ENCODE peak calls at places on chromosomes 12 and 14, in five cellular contexts. B is stomach, V is gastrocnemius medialis, H is tibial nerve, R is prostate gland. U is an unnamed sample.
A peak's percentile ranks its signal among the peaks of the same experiment; 100 is the strongest.

GRCh38 chr12:69163681-69164362 is 75.5 kb upstream of the CPSF6 start:
- DNase-seq in B (no peak), V (no peak), H (no peak), R (no peak), U (no peak)

GRCh38 chr12:69464433-69464832 is 5.8 kb upstream of the FRS2 start:
- DNase-seq in B (no peak), V (no peak), H (no peak), R (no peak), U (no peak)

GRCh38 chr12:8644345-8645248 is 18.0 kb downstream of the MFAP5 start:
- DNase-seq in B (no peak), V (no peak), H (no peak), R (no peak), U (no peak)

GRCh38 chr12:108033091-108033490 is 96.0 kb upstream of the WSCD2 start:
- DNase-seq in B (no peak), V (no peak), H (no peak), R (no peak), U (no peak)

GRCh38 chr12:67559751-67560150 is 88.8 kb upstream of the DYRK2 start:
- DNase-seq in B (no peak), V (no peak), H (no peak), R (no peak), U (no peak)

GRCh38 chr12:116172224-116172849 is 105.2 kb downstream of the MED13L start:
- DNase-seq in B (no peak), V (no peak), H (no peak), R (no peak), U (no peak)

GRCh38 chr14:39266589-39266870 is 32.8 kb downstream of the MIA2 start:
- DNase-seq in B (peak; percentile 90), V (no peak), H (peak; percentile 18), R (peak; percentile 52), U (peak; percentile 59)

GRCh38 chr14:97031530-97031929 is 234.3 kb downstream of the VRK1 start:
- DNase-seq in B (no peak), V (no peak), H (no peak), R (no peak), U (no peak)

GRCh38 chr12:113480336-113480688 is 8.6 kb upstream of the LHX5 start:
- DNase-seq in B (no peak), V (no peak), H (no peak), R (no peak), U (no peak)

GRCh38 chr12:81668475-81668874 is 90.7 kb downstream of the PPFIA2 start:
- DNase-seq in B (no peak), V (no peak), H (no peak), R (no peak), U (no peak)

GRCh38 chr12:124532331-124532750 is 35.1 kb downstream of the NCOR2 start:
- DNase-seq in B (no peak), V (no peak), H (no peak), R (no peak), U (peak; percentile 25)

GRCh38 chr14:101320386-101320785 is 240.9 kb upstream of the DIO3 start:
- DNase-seq in B (no peak), V (no peak), H (no peak), R (peak; percentile 29), U (no peak)

GRCh38 chr14:64801800-64802199 is 77.9 kb downstream of the SPTB start:
- DNase-seq in B (no peak), V (no peak), H (no peak), R (no peak), U (no peak)

GRCh38 chr14:102644523-102644922 is 52.1 kb downstream of the RCOR1 start:
- DNase-seq in B (no peak), V (no peak), H (no peak), R (no peak), U (no peak)

GRCh38 chr12:76143343-76144252 is 59.1 kb upstream of the NAP1L1 start:
- DNase-seq in B (no peak), V (no peak), H (no peak), R (no peak), U (no peak)

GRCh38 chr14:67526676-67527459 is 6.2 kb upstream of the PLEKHH1 start:
- DNase-seq in B (peak; percentile 42), V (peak; percentile 33), H (no peak), R (peak; percentile 39), U (no peak)

GRCh38 chr14:104604461-104605449 is at the start of gene TMEM179:
- DNase-seq in B (no peak), V (no peak), H (no peak), R (no peak), U (peak; percentile 26)

GRCh38 chr12:58034311-58034710 is 92.9 kb downstream of the ATP23 start:
- DNase-seq in B (no peak), V (no peak), H (no peak), R (no peak), U (no peak)

GRCh38 chr14:104420990-104421389 is 158.6 kb upstream of the C14orf180 start:
- DNase-seq in B (no peak), V (no peak), H (no peak), R (no peak), U (no peak)

GRCh38 chr12:53173085-53173715 is 7.3 kb upstream of the ZNF740 start:
- DNase-seq in B (no peak), V (no peak), H (no peak), R (no peak), U (no peak)

GRCh38 chr12:49121047-49121696 is 10.0 kb downstream of the TUBA1B start:
- DNase-seq in B (peak; percentile 45), V (peak; percentile 45), H (no peak), R (peak; percentile 36), U (no peak)

GRCh38 chr12:122282066-122282465 is 15.8 kb upstream of the VPS33A start:
- DNase-seq in B (no peak), V (peak; percentile 27), H (no peak), R (no peak), U (no peak)

GRCh38 chr12:6285063-6285477 is 25.4 kb upstream of the PLEKHG6 start:
- DNase-seq in B (peak; percentile 69), V (peak; percentile 53), H (no peak), R (peak; percentile 58), U (peak; percentile 69)

GRCh38 chr14:52244997-52245396 is 22.5 kb upstream of the PTGDR start:
- DNase-seq in B (no peak), V (no peak), H (no peak), R (no peak), U (no peak)

GRCh38 chr14:52175982-52176502 is 91.5 kb upstream of the PTGDR start:
- DNase-seq in B (no peak), V (peak; percentile 15), H (no peak), R (no peak), U (no peak)

GRCh38 chr12:64882687-64883086 is 58.2 kb downstream of the TBC1D30 start:
- DNase-seq in B (no peak), V (no peak), H (no peak), R (no peak), U (no peak)

GRCh38 chr12:79514730-79515525 is 175.8 kb downstream of the PAWR start:
- DNase-seq in B (no peak), V (no peak), H (no peak), R (no peak), U (no peak)

GRCh38 chr14:39426605-39427004 is 5.6 kb downstream of the FBXO33 start:
- DNase-seq in B (no peak), V (no peak), H (no peak), R (no peak), U (no peak)

GRCh38 chr14:57209561-57209960 is 59.1 kb downstream of the EXOC5 start:
- DNase-seq in B (no peak), V (no peak), H (no peak), R (no peak), U (no peak)

GRCh38 chr12:109743076-109743910 is 29.7 kb downstream of the FAM222A start:
- DNase-seq in B (peak; percentile 17), V (peak; percentile 4), H (peak; percentile 7), R (no peak), U (peak; percentile 13)

GRCh38 chr14:75978249-75978731 is 3.5 kb downstream of the TGFB3 start:
- DNase-seq in B (peak; percentile 38), V (peak; percentile 23), H (no peak), R (no peak), U (no peak)

GRCh38 chr12:11812558-11813421 is 163.3 kb downstream of the ETV6 start:
- DNase-seq in B (no peak), V (no peak), H (no peak), R (peak; percentile 20), U (peak; percentile 47)
- TF ChIP-seq POLR2A in B (no peak), V (no peak), H (no peak), R (no peak), U (no peak)

GRCh38 chr12:11648514-11649412 is 711 bp upstream of the ETV6 start:
- DNase-seq in B (peak; percentile 69), V (peak; percentile 61), H (peak; percentile 23), R (peak; percentile 61), U (peak; percentile 76)
- H3K27ac ChIP-seq in B (peak overlapping the region; percentile 98), V (peak overlapping the region; percentile 91), H (peak overlapping the region; percentile 94), R (peak overlapping the region; percentile 93), U (peak overlapping the region; percentile 96)

GRCh38 chr14:88563845-88564244 is 1.0 kb downstream of the ZC3H14 start:
- DNase-seq in B (no peak), V (no peak), H (no peak), R (no peak), U (no peak)
- TF ChIP-seq POLR2A in B (no peak), V (no peak), H (no peak), R (no peak), U (no peak)

DNA sequence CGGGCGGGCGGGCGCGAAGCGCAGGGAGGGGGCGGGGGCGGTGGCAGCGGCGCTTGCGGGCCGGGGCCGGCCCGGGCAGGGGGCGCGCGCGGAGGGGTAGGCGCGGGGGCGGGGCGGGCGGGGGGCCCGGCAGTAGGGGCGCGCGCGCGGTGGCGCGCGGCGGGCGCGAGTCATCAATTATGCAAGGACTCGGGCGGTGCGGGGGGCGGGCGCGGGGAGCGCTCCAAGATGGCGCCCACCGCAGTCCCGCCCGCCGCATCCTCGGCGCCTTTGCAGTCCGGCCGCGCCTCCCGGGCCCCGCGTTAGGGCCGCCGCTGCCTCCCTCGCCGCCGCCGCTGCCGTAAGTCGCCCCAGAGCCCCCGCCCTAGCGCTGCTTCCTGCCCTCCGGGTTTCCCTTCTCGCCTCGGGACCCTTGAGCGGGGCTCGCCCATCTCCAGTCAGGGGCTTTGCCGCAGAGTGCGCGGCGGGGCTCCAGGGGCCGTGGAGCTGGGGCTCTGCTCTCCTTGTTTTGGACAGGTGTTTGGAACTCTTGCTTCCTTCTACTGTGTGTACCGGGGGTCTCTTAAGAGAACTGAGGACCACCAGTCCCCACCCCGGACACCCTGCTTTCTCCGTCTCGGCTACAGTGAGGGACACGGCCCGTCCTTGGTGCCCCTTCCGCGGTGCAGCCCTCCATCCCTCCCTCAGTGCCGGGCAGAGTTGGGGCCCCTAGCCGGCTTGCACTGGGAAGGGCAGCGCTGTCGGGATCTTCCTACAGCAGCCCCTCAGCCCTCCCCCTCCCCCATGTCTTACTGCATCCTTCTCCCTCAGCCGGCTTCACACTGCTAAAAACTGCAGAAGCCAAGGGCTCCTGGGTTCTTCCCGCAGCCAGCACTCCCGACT is at the start of gene SCN8A:
- DNase-seq in B (peak; percentile 36), V (no peak), H (no peak), R (peak; percentile 17), U (peak; percentile 24)
- H3K27ac ChIP-seq in B (no peak within 1 kb of the TSS), V (no peak within 1 kb of the TSS), H (no peak within 1 kb of the TSS), R (no peak within 1 kb of the TSS), U (no peak within 1 kb of the TSS)

DNA sequence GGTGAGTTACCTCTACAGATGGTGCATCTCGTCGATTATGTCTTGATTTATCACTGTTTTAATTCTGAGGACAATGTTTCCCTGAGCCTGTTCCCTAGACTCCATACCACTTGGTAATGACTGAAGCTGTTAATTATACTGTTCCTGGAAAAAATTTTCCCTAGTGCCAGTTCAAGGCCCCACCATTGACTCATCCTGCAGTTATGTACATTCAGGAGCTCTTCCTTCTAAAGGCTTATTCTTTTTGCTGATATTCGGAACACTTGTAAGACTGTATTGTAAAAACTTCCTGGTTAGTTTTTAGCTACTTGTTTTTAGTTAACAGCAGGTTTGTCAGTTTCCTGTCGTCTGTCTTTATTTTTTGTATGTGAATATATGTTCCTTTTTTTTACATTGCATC is 30.4 kb upstream of the PPP2R5E start:
- DNase-seq in B (no peak), V (no peak), H (no peak), R (no peak), U (no peak)
- TF ChIP-seq POLR2A in B (no peak), V (no peak), H (no peak), R (no peak), U (no peak)

U was measured in heart left ventricle.